ENCODE peak calls at places on chromosomes 12 and 14, in six cellular contexts. One of them, this sample, is unnamed.

GRCh38 chr12:116954700-116955381 is 44.1 kb downstream of the FBXW8 start:
- DNase-seq in epithelial cell of esophagus: no peak
- DNase-seq in lung: peak; percentile 46
- DNase-seq in upper lobe of right lung: peak; percentile 75
- DNase-seq in heart left ventricle: peak; percentile 29
- DNase-seq in fibroblast of pulmonary artery: no peak
- DNase-seq in this sample: no peak

GRCh38 chr14:24801024-24801423 is 167.0 kb upstream of the GZMB start:
- DNase-seq in lung: no peak
- DNase-seq in epithelial cell of esophagus: no peak
- DNase-seq in fibroblast of pulmonary artery: no peak
- DNase-seq in heart left ventricle: no peak
- DNase-seq in upper lobe of right lung: no peak
- DNase-seq in this sample: no peak

GRCh38 chr14:96917442-96917963 is 120.3 kb downstream of the VRK1 start:
- DNase-seq in epithelial cell of esophagus: no peak
- DNase-seq in fibroblast of pulmonary artery: no peak
- DNase-seq in lung: no peak
- DNase-seq in heart left ventricle: no peak
- DNase-seq in upper lobe of right lung: no peak
- DNase-seq in this sample: peak; percentile 68

GRCh38 chr12:121033625-121034349 is 5.3 kb downstream of the OASL start:
- DNase-seq in lung: no peak
- DNase-seq in heart left ventricle: no peak
- DNase-seq in upper lobe of right lung: no peak
- DNase-seq in epithelial cell of esophagus: peak; percentile 90
- DNase-seq in fibroblast of pulmonary artery: no peak
- DNase-seq in this sample: no peak

GRCh38 chr14:75831971-75832370 is 149.8 kb downstream of the TGFB3 start:
- DNase-seq in lung: peak; percentile 45
- DNase-seq in heart left ventricle: no peak
- DNase-seq in epithelial cell of esophagus: peak; percentile 94
- DNase-seq in fibroblast of pulmonary artery: peak; percentile 31
- DNase-seq in upper lobe of right lung: no peak
- DNase-seq in this sample: peak; percentile 16

GRCh38 chr12:108768591-108769500 is 37.5 kb upstream of the CORO1C start:
- DNase-seq in fibroblast of pulmonary artery: no peak
- DNase-seq in epithelial cell of esophagus: peak; percentile 14
- DNase-seq in upper lobe of right lung: peak; percentile 83
- DNase-seq in heart left ventricle: no peak
- DNase-seq in lung: peak; percentile 45
- DNase-seq in this sample: peak; percentile 29

GRCh38 chr12:48995061-48995879 is 3.9 kb downstream of the DDN start:
- DNase-seq in upper lobe of right lung: peak; percentile 90
- DNase-seq in heart left ventricle: peak; percentile 76
- DNase-seq in lung: peak; percentile 79
- DNase-seq in epithelial cell of esophagus: peak; percentile 83
- DNase-seq in fibroblast of pulmonary artery: peak; percentile 82
- DNase-seq in this sample: peak; percentile 86

GRCh38 chr14:91245029-91245428 is 525 bp upstream of the GPR68 start:
- DNase-seq in fibroblast of pulmonary artery: no peak
- DNase-seq in lung: no peak
- DNase-seq in epithelial cell of esophagus: no peak
- DNase-seq in heart left ventricle: no peak
- DNase-seq in upper lobe of right lung: no peak
- DNase-seq in this sample: no peak

GRCh38 chr14:76720382-76720813 is 40.9 kb upstream of the VASH1 start:
- DNase-seq in lung: peak; percentile 36
- DNase-seq in upper lobe of right lung: peak; percentile 70
- DNase-seq in heart left ventricle: peak; percentile 91
- DNase-seq in epithelial cell of esophagus: no peak
- DNase-seq in fibroblast of pulmonary artery: peak; percentile 73
- DNase-seq in this sample: peak; percentile 88

GRCh38 chr12:91373086-91373485 is 190.5 kb upstream of the DCN start:
- DNase-seq in upper lobe of right lung: no peak
- DNase-seq in fibroblast of pulmonary artery: no peak
- DNase-seq in heart left ventricle: no peak
- DNase-seq in epithelial cell of esophagus: no peak
- DNase-seq in lung: no peak
- DNase-seq in this sample: no peak

GRCh38 chr12:43282106-43282505 is 269.9 kb downstream of the ADAMTS20 start:
- DNase-seq in heart left ventricle: no peak
- DNase-seq in epithelial cell of esophagus: peak; percentile 50
- DNase-seq in upper lobe of right lung: no peak
- DNase-seq in lung: no peak
- DNase-seq in fibroblast of pulmonary artery: peak; percentile 77
- DNase-seq in this sample: no peak

GRCh38 chr12:132597333-132598283 is 12.8 kb downstream of the LRCOL1 start:
- DNase-seq in lung: no peak
- DNase-seq in fibroblast of pulmonary artery: peak; percentile 26
- DNase-seq in heart left ventricle: no peak
- DNase-seq in upper lobe of right lung: no peak
- DNase-seq in epithelial cell of esophagus: peak; percentile 48
- DNase-seq in this sample: no peak

GRCh38 chr12:13044859-13045384 is 741 bp downstream of the FAM234B start:
- DNase-seq in heart left ventricle: no peak
- DNase-seq in lung: no peak
- DNase-seq in epithelial cell of esophagus: peak; percentile 19
- DNase-seq in upper lobe of right lung: no peak
- DNase-seq in fibroblast of pulmonary artery: no peak
- DNase-seq in this sample: no peak

GRCh38 chr12:13042666-13043230 is 1.4 kb upstream of the FAM234B start:
- DNase-seq in upper lobe of right lung: no peak
- DNase-seq in fibroblast of pulmonary artery: no peak
- DNase-seq in lung: no peak
- DNase-seq in epithelial cell of esophagus: no peak
- DNase-seq in heart left ventricle: no peak
- DNase-seq in this sample: no peak

GRCh38 chr12:13046914-13047472 is 2.8 kb downstream of the FAM234B start:
- DNase-seq in fibroblast of pulmonary artery: no peak
- DNase-seq in epithelial cell of esophagus: no peak
- DNase-seq in heart left ventricle: no peak
- DNase-seq in upper lobe of right lung: no peak
- DNase-seq in lung: no peak
- DNase-seq in this sample: no peak

GRCh38 chr12:13045816-13046215 is 1.6 kb downstream of the FAM234B start:
- DNase-seq in fibroblast of pulmonary artery: no peak
- DNase-seq in upper lobe of right lung: no peak
- DNase-seq in epithelial cell of esophagus: no peak
- DNase-seq in heart left ventricle: no peak
- DNase-seq in lung: no peak
- DNase-seq in this sample: no peak

DNA sequence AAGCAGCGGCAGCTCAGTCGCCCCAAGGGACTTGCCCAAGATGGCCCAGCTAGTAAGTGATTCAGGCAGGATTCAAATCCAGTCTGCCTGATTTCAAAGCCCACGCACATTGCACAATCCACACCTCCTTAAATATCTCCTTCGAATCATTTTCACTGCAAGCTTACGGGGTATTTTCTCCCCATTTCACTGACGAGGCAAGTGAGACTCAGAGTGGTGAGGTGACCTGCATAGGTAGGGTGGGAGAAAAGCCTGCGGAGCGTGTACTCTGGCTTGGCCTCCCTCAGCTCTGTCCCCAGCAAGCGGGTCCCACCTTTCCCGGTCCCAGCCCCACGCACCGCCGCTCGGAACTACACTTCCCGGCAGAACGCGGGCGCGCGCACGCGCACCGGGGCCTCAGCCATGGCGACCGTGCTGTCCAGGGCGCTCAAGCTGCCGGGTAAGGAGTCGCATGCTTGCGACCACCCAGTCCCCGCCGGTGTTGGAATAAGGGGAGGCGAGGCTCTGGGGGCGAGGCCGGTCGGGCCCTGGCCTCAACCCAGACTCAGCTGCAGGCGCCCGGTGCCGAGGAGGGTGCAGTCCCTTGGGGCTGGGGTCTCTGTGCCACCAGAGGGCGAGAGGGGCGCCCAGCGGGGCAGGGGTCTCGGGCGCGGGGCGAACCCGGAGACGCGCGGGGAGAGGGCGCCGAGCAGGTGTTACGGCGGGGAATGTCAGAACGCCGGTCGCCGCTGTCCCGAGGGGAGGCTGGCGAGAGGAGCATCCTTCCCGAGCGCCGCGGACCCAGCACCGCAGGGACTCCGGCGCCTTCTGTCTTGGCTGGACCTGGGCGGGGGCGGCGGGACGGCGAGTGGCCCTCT is at the start of gene FAM234B:
- DNase-seq in lung: peak; percentile 81
- DNase-seq in epithelial cell of esophagus: peak; percentile 87
- DNase-seq in upper lobe of right lung: peak; percentile 91
- DNase-seq in heart left ventricle: peak; percentile 80
- DNase-seq in fibroblast of pulmonary artery: peak; percentile 73
- DNase-seq in this sample: peak; percentile 78
- TF ChIP-seq CTCF in lung: no peak
- TF ChIP-seq CTCF in epithelial cell of esophagus: no peak
- TF ChIP-seq CTCF in upper lobe of right lung: peak; percentile 16
- TF ChIP-seq CTCF in heart left ventricle: no peak
- TF ChIP-seq CTCF in fibroblast of pulmonary artery: no peak
- TF ChIP-seq CTCF in this sample: peak; percentile 17

DNA sequence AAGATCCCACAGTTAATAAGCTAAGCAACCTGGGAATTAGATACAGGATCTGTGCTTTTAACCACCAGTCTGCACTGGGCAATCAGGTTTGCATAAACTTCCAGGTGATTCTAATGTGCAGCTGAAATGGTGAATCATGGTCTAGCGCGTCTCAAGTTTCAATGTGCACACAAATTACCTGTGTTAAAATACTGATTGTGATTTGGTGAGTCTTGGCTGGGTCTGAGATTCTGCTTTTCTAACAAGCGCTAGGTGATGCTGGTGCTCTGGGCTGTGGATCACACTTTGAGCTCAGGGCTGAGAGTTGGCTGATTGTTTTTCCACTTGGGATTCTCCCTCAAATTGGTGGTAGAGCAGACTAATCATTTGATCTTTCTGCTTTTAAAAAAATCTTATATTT is 124.8 kb downstream of the C12orf75 start:
- DNase-seq in upper lobe of right lung: no peak
- DNase-seq in lung: no peak
- DNase-seq in epithelial cell of esophagus: peak; percentile 86
- DNase-seq in fibroblast of pulmonary artery: no peak
- DNase-seq in heart left ventricle: no peak
- DNase-seq in this sample: no peak
- TF ChIP-seq CTCF in upper lobe of right lung: no peak
- TF ChIP-seq CTCF in lung: no peak
- TF ChIP-seq CTCF in epithelial cell of esophagus: peak; percentile 58
- TF ChIP-seq CTCF in fibroblast of pulmonary artery: no peak
- TF ChIP-seq CTCF in heart left ventricle: no peak
- TF ChIP-seq CTCF in this sample: no peak

GRCh38 chr12:51185171-51185717 is 12.3 kb upstream of the TFCP2 start:
- DNase-seq in heart left ventricle: no peak
- DNase-seq in epithelial cell of esophagus: no peak
- DNase-seq in upper lobe of right lung: no peak
- DNase-seq in lung: no peak
- DNase-seq in fibroblast of pulmonary artery: no peak
- DNase-seq in this sample: no peak

GRCh38 chr12:51187370-51187987 is 14.5 kb upstream of the TFCP2 start:
- DNase-seq in epithelial cell of esophagus: no peak
- DNase-seq in fibroblast of pulmonary artery: no peak
- DNase-seq in upper lobe of right lung: no peak
- DNase-seq in lung: no peak
- DNase-seq in heart left ventricle: no peak
- DNase-seq in this sample: no peak

GRCh38 chr12:51183816-51184215 is 10.9 kb upstream of the TFCP2 start:
- DNase-seq in fibroblast of pulmonary artery: peak; percentile 73
- DNase-seq in epithelial cell of esophagus: no peak
- DNase-seq in lung: no peak
- DNase-seq in upper lobe of right lung: no peak
- DNase-seq in heart left ventricle: peak; percentile 69
- DNase-seq in this sample: peak; percentile 84

GRCh38 chr12:51188359-51189051 is 15.6 kb upstream of the TFCP2 start:
- DNase-seq in epithelial cell of esophagus: no peak
- DNase-seq in upper lobe of right lung: no peak
- DNase-seq in lung: no peak
- DNase-seq in fibroblast of pulmonary artery: no peak
- DNase-seq in heart left ventricle: no peak
- DNase-seq in this sample: no peak

GRCh38 chr12:51186465-51186864 is 13.5 kb upstream of the TFCP2 start:
- DNase-seq in lung: no peak
- DNase-seq in fibroblast of pulmonary artery: no peak
- DNase-seq in epithelial cell of esophagus: no peak
- DNase-seq in heart left ventricle: no peak
- DNase-seq in upper lobe of right lung: no peak
- DNase-seq in this sample: no peak
- TF ChIP-seq CTCF in lung: no peak
- TF ChIP-seq CTCF in fibroblast of pulmonary artery: no peak
- TF ChIP-seq CTCF in epithelial cell of esophagus: no peak
- TF ChIP-seq CTCF in heart left ventricle: no peak
- TF ChIP-seq CTCF in upper lobe of right lung: no peak
- TF ChIP-seq CTCF in this sample: no peak

DNA sequence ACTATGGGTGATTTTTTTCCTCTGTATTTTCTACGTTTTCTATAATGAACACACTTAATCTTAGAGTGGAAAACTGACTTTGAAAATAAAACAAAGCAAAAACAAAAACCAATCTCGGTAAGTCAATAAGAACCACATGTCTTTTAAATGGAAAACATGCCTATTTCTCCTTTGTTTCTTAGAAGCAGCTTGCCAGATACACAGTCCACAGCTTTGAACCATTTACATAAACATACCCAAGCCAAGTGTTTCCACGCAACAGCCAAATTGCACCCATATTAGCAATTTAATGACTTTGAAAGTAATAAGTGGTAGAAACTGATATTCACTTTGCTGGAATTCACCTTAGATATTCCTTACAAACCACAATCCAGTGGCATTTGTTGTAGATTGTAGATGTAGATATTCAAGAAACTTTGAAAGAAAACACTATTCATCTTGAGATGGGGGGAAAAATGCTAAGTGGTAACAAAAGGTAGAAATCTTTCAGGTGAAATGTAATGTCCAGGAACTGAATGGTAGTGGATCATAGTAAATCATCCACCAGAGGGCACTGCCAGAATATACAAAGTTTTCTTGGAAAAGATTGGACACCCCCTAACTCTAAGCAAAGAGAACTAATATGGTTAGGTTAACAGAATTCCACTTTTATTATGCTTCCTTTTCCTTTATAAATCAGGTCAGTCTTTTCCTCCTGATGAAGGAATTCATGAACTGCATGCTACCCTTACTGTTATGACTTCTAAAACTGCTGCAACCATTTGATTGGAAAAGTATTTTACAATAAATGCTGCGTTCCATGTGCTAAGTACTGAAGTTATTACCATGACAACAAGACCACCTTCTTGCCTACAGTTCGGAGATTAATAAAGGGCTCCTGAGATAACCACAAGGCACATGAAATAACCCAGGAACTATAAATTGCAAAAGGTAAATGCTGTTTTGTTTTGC is 69.8 kb downstream of the RERG start:
- DNase-seq in heart left ventricle: peak; percentile 20
- DNase-seq in lung: no peak
- DNase-seq in fibroblast of pulmonary artery: peak; percentile 44
- DNase-seq in upper lobe of right lung: no peak
- DNase-seq in epithelial cell of esophagus: peak; percentile 49
- DNase-seq in this sample: peak; percentile 32
- TF ChIP-seq CTCF in heart left ventricle: peak; percentile 35
- TF ChIP-seq CTCF in lung: peak; percentile 11
- TF ChIP-seq CTCF in fibroblast of pulmonary artery: peak; percentile 58
- TF ChIP-seq CTCF in upper lobe of right lung: peak; percentile 55
- TF ChIP-seq CTCF in epithelial cell of esophagus: peak; percentile 51
- TF ChIP-seq CTCF in this sample: peak; percentile 58

This sample was measured in adrenal gland.